ENCODE peak calls at places on chromosomes 13 and 19, in nine cellular contexts. J is heart right ventricle, N is endodermal cell, G is suprapubic skin, U is brain microvascular endothelial cell, I is pancreas, O is ascending aorta, X is transverse colon, Q is tibial nerve. T is an unnamed sample.

GRCh38 chr19:49681830-49682229 is 4.8 kb downstream of the PRMT1 start:
- DNase-seq in X (no peak), N (peak; percentile 38), Q (no peak), I (peak; percentile 19), J (no peak), U (no peak), O (no peak), G (no peak), T (no peak)

GRCh38 chr19:35363001-35363590 is 4.8 kb downstream of the FFAR3 start:
- DNase-seq in N (no peak), J (no peak), I (no peak), O (no peak), X (no peak), G (no peak), Q (no peak), U (no peak), T (no peak)

GRCh38 chr13:31556376-31556775 is 182.9 kb upstream of the RXFP2 start:
- DNase-seq in I (no peak), U (peak; percentile 90), Q (no peak), X (no peak), N (no peak), O (no peak), J (no peak), G (no peak), T (no peak)

GRCh38 chr19:9934132-9934950 is 2.0 kb downstream of the OLFM2 start:
- DNase-seq in Q (peak; percentile 80), U (peak; percentile 72), N (peak; percentile 97), G (peak; percentile 91), O (peak; percentile 77), J (peak; percentile 80), I (peak; percentile 78), X (peak; percentile 74), T (peak; percentile 85)

GRCh38 chr13:52925775-52926285 is 77.4 kb upstream of the PCDH8 start:
- DNase-seq in Q (no peak), G (no peak), J (peak; percentile 23), O (no peak), I (peak; percentile 14), X (no peak), U (no peak), N (no peak), T (peak; percentile 86)

GRCh38 chr13:96848275-96848674 is 146.0 kb downstream of the OXGR1 start:
- DNase-seq in U (no peak), Q (no peak), G (no peak), I (no peak), O (no peak), X (no peak), N (no peak), J (no peak), T (no peak)

GRCh38 chr13:42380420-42381164 is 108.6 kb downstream of the AKAP11 start:
- DNase-seq in N (no peak), G (no peak), Q (no peak), J (no peak), O (no peak), X (no peak), I (no peak), U (no peak), T (no peak)

GRCh38 chr19:13833330-13834265 is 38.4 kb downstream of the ZSWIM4 start:
- DNase-seq in G (peak; percentile 98), U (peak; percentile 81), I (peak; percentile 97), N (peak; percentile 99), O (peak; percentile 96), Q (peak; percentile 92), X (peak; percentile 97), J (peak; percentile 97), T (peak; percentile 98)

GRCh38 chr13:113584870-113585671 is 518 bp downstream of the TFDP1 start:
- DNase-seq in O (peak; percentile 62), N (peak; percentile 56), X (peak; percentile 17), I (peak; percentile 15), J (no peak), U (no peak), Q (no peak), G (peak; percentile 46), T (peak; percentile 34)

GRCh38 chr13:113581871-113582270 is 2.7 kb upstream of the TFDP1 start:
- DNase-seq in N (peak; percentile 28), X (no peak), J (no peak), G (no peak), Q (no peak), O (peak; percentile 54), U (no peak), I (no peak), T (no peak)

GRCh38 chr13:113585828-113586355 is 1.3 kb downstream of the TFDP1 start:
- DNase-seq in I (peak; percentile 8), J (no peak), U (no peak), X (peak; percentile 7), Q (no peak), O (peak; percentile 19), G (peak; percentile 34), N (peak; percentile 36), T (no peak)

GRCh38 chr13:113584205-113584869 is at the start of gene TFDP1:
- DNase-seq in G (peak; percentile 68), Q (peak; percentile 15), I (peak; percentile 64), U (peak; percentile 73), J (peak; percentile 79), N (peak; percentile 94), O (peak; percentile 69), X (peak; percentile 79), T (peak; percentile 89)

DNA sequence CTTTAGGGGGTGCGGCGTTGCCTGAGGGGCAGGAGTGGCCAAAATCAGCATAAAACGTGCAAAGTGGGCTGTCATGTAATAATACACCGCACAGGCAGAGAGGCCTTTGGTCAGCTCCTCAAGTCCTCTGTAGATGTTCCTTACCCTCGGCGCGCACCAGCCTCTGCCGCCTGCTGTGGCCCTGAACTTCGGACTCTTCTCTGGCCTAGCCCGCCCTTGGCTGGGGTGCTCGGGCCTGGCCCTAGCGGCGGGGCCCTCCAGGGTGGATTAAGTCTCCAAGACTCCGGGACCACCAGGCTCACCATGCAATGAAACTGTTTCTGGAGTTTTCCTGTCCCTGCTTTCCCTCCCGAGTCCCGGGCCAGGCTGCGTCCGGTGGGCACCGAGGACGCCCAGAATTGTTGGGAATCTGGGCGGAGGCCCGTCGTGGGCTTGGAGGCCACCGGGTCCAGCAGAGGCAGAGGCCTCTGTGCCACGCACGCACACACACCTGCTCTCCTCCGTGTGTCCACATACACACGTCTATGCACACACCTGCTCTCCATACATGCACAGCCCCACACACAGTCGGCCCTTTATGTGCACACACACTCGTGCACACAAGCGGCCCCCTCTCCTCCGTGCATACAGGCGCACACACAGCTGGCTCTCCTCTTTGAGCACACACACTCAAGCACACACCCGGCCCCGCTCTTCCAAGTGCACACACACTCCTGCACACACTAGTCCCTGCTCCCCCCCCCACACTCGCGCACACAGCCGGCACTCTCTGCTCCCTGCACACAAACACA is 1.5 kb upstream of the TFDP1 start:
- DNase-seq in Q (no peak), J (no peak), N (peak; percentile 46), X (peak; percentile 6), U (no peak), O (peak; percentile 47), I (peak; percentile 6), G (no peak), T (no peak)
- H3K27ac ChIP-seq in Q (no peak overlapping the region), J (no peak overlapping the region), N (no peak overlapping the region), X (no peak overlapping the region), U (no peak overlapping the region), O (no peak overlapping the region), I (no peak overlapping the region), G (no peak overlapping the region), T (peak overlapping the region; percentile 50)

DNA sequence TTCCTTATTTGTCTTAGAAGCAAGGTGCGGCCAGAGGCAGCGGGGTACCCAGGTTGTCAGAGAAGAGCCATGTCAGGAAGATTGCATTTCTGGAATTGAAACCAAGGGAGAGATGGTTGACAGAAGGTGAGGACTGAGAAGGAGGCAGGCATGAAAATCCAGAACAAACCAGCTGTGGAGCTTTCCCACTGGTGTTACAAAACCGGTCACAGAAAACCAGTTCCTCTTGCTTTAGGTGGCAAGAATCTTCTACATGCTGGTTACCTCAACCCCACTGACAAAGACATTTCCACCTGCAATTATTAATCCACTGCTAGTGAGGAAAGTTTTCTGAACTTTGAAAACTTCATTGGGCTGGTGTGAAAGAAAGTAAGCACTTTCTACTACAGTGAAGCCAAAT is 64.0 kb upstream of the MED4 start:
- DNase-seq in G (no peak), I (no peak), U (no peak), X (no peak), J (no peak), O (no peak), Q (no peak), N (no peak), T (no peak)
- TF ChIP-seq CTCF in G (no peak), I (no peak), U (no peak), X (no peak), J (no peak), O (no peak), Q (no peak), N (no peak), T (no peak)

GRCh38 chr13:51806571-51806970 is 2.6 kb upstream of the DHRS12 start:
- DNase-seq in U (peak; percentile 28), X (no peak), N (no peak), J (no peak), I (peak; percentile 83), O (no peak), Q (peak; percentile 50), G (no peak), T (no peak)

GRCh38 chr13:51803422-51804294 is at the start of gene DHRS12:
- DNase-seq in X (peak; percentile 94), Q (peak; percentile 90), O (peak; percentile 96), J (peak; percentile 93), G (peak; percentile 95), N (peak; percentile 92), I (peak; percentile 91), U (peak; percentile 61), T (peak; percentile 87)

GRCh38 chr13:51804295-51805172 is 571 bp upstream of the DHRS12 start:
- DNase-seq in O (no peak), X (peak; percentile 53), Q (peak; percentile 48), G (peak; percentile 71), I (peak; percentile 50), J (no peak), N (no peak), U (no peak), T (no peak)

GRCh38 chr13:51805925-51806324 is 2.0 kb upstream of the DHRS12 start:
- DNase-seq in U (no peak), I (peak; percentile 10), O (no peak), Q (no peak), J (no peak), G (no peak), N (no peak), X (no peak), T (no peak)

DNA sequence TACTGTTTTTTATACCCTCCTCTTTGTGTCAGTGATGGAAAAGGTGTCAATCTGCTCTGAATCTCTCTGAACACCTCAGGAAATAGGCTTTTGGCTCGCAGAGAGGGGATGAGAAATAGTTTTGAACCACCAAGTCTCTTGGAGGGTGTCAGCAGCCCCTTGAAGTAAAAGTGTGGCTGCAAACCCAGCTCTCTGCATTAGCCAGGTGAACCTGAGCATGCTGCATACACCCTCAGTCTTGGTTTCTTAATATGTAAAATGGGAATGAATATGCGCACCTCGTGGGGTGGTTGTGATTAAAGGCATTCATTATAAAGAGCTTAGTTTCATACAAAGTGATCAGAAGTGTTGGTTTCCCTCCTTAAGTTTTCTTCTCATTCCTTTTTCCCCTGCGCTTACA is 1.4 kb upstream of the DHRS12 start:
- DNase-seq in X (no peak), I (peak; percentile 12), O (no peak), U (no peak), G (no peak), Q (no peak), J (no peak), N (no peak), T (no peak)
- H3K27ac ChIP-seq in X (peak overlapping the region; percentile 99), I (peak overlapping the region; percentile 100), O (peak overlapping the region; percentile 98), U (no peak overlapping the region), G (peak overlapping the region; percentile 99), Q (peak overlapping the region; percentile 96), J (no peak overlapping the region), N (no peak overlapping the region), T (no peak overlapping the region)

GRCh38 chr13:51475727-51476521 is 23.1 kb upstream of the INTS6 start:
- DNase-seq in U (no peak), X (no peak), N (no peak), G (no peak), Q (no peak), O (no peak), I (no peak), J (no peak), T (no peak)

GRCh38 chr13:51477149-51477548 is 24.3 kb upstream of the INTS6 start:
- DNase-seq in N (no peak), G (no peak), U (no peak), X (no peak), J (no peak), I (no peak), O (no peak), Q (no peak), T (no peak)

GRCh38 chr13:51478418-51479198 is 25.8 kb upstream of the INTS6 start:
- DNase-seq in U (no peak), Q (no peak), X (no peak), J (no peak), I (no peak), O (no peak), G (no peak), N (no peak), T (no peak)

GRCh38 chr13:51479199-51479523 is 26.3 kb upstream of the INTS6 start:
- DNase-seq in I (no peak), X (no peak), O (no peak), U (no peak), J (no peak), Q (no peak), N (no peak), G (no peak), T (peak; percentile 59)

DNA sequence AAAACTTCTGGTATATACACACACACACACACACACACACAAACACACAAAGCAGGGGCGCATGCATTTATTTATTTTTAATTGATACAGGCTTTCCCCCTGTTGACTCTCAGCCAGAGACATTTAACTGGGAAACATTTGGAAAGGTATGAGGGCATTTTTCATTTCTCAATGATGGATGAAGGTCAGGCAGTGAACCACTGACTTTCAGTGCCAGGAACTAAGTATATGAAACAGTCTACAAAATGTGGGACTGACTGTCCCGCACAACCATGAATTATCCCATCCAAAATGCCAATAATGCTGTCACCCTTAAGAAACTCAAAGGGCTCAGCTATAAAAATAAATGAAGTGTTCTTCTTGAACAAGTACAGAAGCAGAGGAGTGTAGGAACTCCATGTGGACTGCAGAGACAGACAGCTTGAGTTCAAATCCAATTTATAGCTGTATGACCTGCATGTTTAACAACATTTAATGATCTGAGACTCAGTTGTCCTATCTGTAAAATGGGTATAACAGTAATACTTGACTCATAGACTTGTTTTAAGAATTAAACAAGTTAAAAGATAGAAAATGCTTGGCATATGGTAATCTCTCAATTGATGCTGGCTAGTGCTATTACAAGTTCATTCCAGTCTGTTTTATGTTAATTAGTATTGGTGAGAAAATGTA is 25.0 kb upstream of the INTS6 start:
- DNase-seq in O (no peak), Q (no peak), J (no peak), I (no peak), G (no peak), U (no peak), X (no peak), N (no peak), T (no peak)
- TF ChIP-seq CTCF in O (no peak), Q (no peak), J (no peak), I (no peak), G (no peak), U (no peak), X (no peak), N (no peak), T (no peak)